ENCODE peak calls at places on chromosomes 1 and 21, in ten cellular contexts. W is astrocyte of the cerebellum, U is IMR-90, K is choroid plexus epithelial cell, B is adrenal gland, A is tibial nerve, I is NB4, E is pancreas, H is Calu3, Q is fibroblast of lung. S is an unnamed sample.

GRCh38 chr1:232575524-232576040 is 54.4 kb downstream of the SIPA1L2 start:
- DNase-seq in Q (peak; percentile 53), E (no peak), I (no peak), U (peak; percentile 56), W (no peak), K (no peak), A (no peak), B (no peak), H (no peak), S (no peak)

GRCh38 chr1:228552596-228553176 is 65.5 kb downstream of the RNF187 start:
- DNase-seq in H (no peak), U (no peak), I (no peak), Q (no peak), K (no peak), W (no peak), E (no peak), B (no peak), A (no peak), S (no peak)

GRCh38 chr1:64967381-64967780 is 1.0 kb upstream of the JAK1 start:
- DNase-seq in W (no peak), U (no peak), E (no peak), A (no peak), K (no peak), Q (no peak), I (no peak), B (peak; percentile 14), H (no peak), S (no peak)

GRCh38 chr21:25911730-25912401 is 177.1 kb downstream of the GABPA start:
- DNase-seq in I (no peak), Q (peak; percentile 68), H (no peak), W (no peak), E (peak; percentile 44), A (no peak), B (peak; percentile 62), K (no peak), U (no peak), S (no peak)

GRCh38 chr1:103248417-103249102 is 140.2 kb upstream of the COL11A1 start:
- DNase-seq in I (no peak), W (no peak), U (no peak), B (no peak), E (no peak), A (peak; percentile 33), Q (no peak), H (no peak), K (no peak), S (no peak)

GRCh38 chr1:2946291-2946690 is 75.0 kb upstream of the ACTRT2 start:
- DNase-seq in E (no peak), Q (no peak), K (no peak), W (no peak), U (no peak), B (no peak), A (no peak), H (no peak), I (no peak), S (no peak)

GRCh38 chr1:160375788-160376524 is 9.1 kb downstream of the NHLH1 start:
- DNase-seq in K (peak; percentile 37), I (peak; percentile 57), H (peak; percentile 14), Q (peak; percentile 47), A (no peak), W (no peak), E (no peak), U (no peak), B (no peak), S (no peak)

GRCh38 chr21:42013338-42013737 is 3.2 kb upstream of the ZBTB21 start:
- DNase-seq in Q (no peak), H (no peak), E (no peak), I (no peak), U (no peak), K (peak; percentile 38), A (no peak), W (no peak), B (no peak), S (no peak)

GRCh38 chr1:44020464-44020863 is 10.8 kb downstream of the SLC6A9 start:
- DNase-seq in U (no peak), I (no peak), B (no peak), K (no peak), W (no peak), Q (no peak), E (no peak), A (no peak), H (no peak), S (no peak)

GRCh38 chr1:44021156-44021555 is 10.1 kb downstream of the SLC6A9 start:
- DNase-seq in K (no peak), I (no peak), Q (no peak), U (no peak), E (no peak), A (no peak), H (no peak), B (no peak), W (no peak), S (no peak)

GRCh38 chr1:44019398-44020044 is 11.7 kb downstream of the SLC6A9 start:
- DNase-seq in A (no peak), U (no peak), H (no peak), Q (no peak), W (no peak), E (no peak), I (no peak), B (no peak), K (no peak), S (no peak)

GRCh38 chr1:44024031-44024902 is 7.0 kb downstream of the SLC6A9 start:
- DNase-seq in E (no peak), I (no peak), B (no peak), K (no peak), W (no peak), U (no peak), H (no peak), A (no peak), Q (no peak), S (no peak)

DNA sequence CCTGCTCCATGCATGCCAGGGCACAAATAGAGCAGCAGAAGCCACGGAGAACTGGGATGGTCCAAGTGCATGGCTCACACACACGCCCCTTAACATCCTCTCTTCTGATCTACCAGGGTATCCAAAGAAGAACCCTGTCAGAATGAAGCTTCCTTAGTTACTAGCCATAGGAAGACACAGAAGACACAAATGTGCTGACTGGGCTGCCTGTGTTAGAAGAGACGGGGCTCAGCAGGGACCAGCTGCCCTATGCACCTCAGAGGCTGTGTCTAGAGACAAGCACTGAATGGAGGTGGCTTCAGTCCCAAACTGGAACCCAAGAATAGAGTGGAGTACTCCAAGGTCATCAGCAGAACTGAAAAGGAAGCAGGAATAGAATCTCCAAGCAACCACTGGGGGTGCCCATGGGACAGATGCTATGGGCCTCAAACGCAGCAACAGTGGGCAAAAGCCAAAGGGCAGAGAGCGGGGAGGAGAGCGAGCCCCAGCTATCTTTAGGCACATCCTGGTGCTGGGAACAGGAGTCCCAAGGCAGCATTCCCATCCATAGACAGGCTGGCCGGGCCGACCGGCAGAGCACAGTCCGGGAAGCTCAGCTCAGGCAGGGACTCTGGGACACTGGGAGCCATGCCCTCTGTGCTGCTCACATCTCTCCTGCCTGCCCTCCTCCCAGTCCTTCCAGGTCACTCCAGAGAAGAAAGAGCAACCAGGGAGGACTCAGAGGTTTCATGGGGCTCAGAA is 9.5 kb downstream of the SLC6A9 start:
- DNase-seq in B (no peak), U (no peak), A (no peak), E (no peak), H (no peak), Q (no peak), I (no peak), K (no peak), W (no peak), S (no peak)
- TF ChIP-seq CTCF in B (no peak), U (no peak), A (no peak), E (no peak), H (no peak), Q (no peak), I (no peak), K (peak; percentile 22), W (no peak), S (no peak)

GRCh38 chr1:212070720-212071302 is 35.3 kb downstream of the DTL start:
- DNase-seq in A (no peak), H (no peak), U (peak; percentile 70), K (peak; percentile 84), W (peak; percentile 54), Q (peak; percentile 49), B (no peak), E (no peak), I (peak; percentile 40), S (no peak)

GRCh38 chr1:212074313-212074712 is 38.8 kb downstream of the DTL start:
- DNase-seq in K (no peak), W (no peak), E (no peak), Q (no peak), I (no peak), H (no peak), U (no peak), A (no peak), B (no peak), S (no peak)

GRCh38 chr1:212074856-212075255 is 39.3 kb downstream of the DTL start:
- DNase-seq in H (no peak), Q (no peak), E (no peak), K (no peak), W (no peak), U (no peak), B (no peak), A (no peak), I (no peak), S (no peak)

GRCh38 chr1:212072047-212072446 is 36.5 kb downstream of the DTL start:
- DNase-seq in E (no peak), K (no peak), B (no peak), A (no peak), H (no peak), U (no peak), W (no peak), Q (no peak), I (no peak), S (no peak)

GRCh38 chr1:212073490-212073889 is 37.9 kb downstream of the DTL start:
- DNase-seq in I (no peak), Q (no peak), W (no peak), H (no peak), U (peak; percentile 4), K (peak; percentile 8), E (no peak), A (no peak), B (no peak), S (no peak)
- TF ChIP-seq CTCF in I (no peak), Q (peak; percentile 2), W (no peak), H (no peak), U (peak; percentile 25), K (no peak), E (no peak), A (no peak), B (no peak), S (no peak)

GRCh38 chr1:6440198-6441126 is 15.9 kb downstream of the ESPN start:
- DNase-seq in Q (peak; percentile 43), U (peak; percentile 22), E (peak; percentile 61), H (peak; percentile 75), B (peak; percentile 71), A (no peak), I (peak; percentile 42), K (no peak), W (no peak), S (no peak)
- TF ChIP-seq CTCF in Q (no peak), U (peak; percentile 24), E (peak; percentile 8), H (peak; percentile 29), B (no peak), A (peak; percentile 12), I (peak; percentile 12), K (no peak), W (peak; percentile 32), S (peak; percentile 16)

GRCh38 chr1:192609110-192610079 is 26.6 kb upstream of the RGS13 start:
- DNase-seq in H (no peak), I (peak; percentile 90), E (peak; percentile 60), U (no peak), A (peak; percentile 35), Q (no peak), K (no peak), W (no peak), B (peak; percentile 67), S (no peak)

GRCh38 chr1:192607836-192608235 is 28.1 kb upstream of the RGS13 start:
- DNase-seq in B (no peak), K (no peak), H (no peak), W (no peak), I (no peak), A (no peak), E (no peak), U (no peak), Q (peak; percentile 16), S (no peak)

GRCh38 chr1:192608671-192609070 is 27.3 kb upstream of the RGS13 start:
- DNase-seq in I (no peak), A (no peak), W (no peak), K (no peak), U (no peak), Q (no peak), H (no peak), E (no peak), B (no peak), S (no peak)

GRCh38 chr1:192615055-192615454 is 20.9 kb upstream of the RGS13 start:
- DNase-seq in A (no peak), I (no peak), K (no peak), H (no peak), E (no peak), U (no peak), W (no peak), B (no peak), Q (no peak), S (no peak)

GRCh38 chr1:192610114-192610958 is 25.6 kb upstream of the RGS13 start:
- DNase-seq in A (no peak), W (peak; percentile 19), Q (peak; percentile 23), B (no peak), I (peak; percentile 61), E (no peak), H (no peak), U (peak; percentile 45), K (peak; percentile 63), S (no peak)
- TF ChIP-seq CTCF in A (peak; percentile 42), W (peak; percentile 31), Q (peak; percentile 41), B (peak; percentile 52), I (peak; percentile 14), E (peak; percentile 28), H (peak; percentile 19), U (peak; percentile 68), K (peak; percentile 58), S (peak; percentile 48)

S was measured in LNCaP clone FGC.